ENCODE peak calls at places on chromosome 19, in ten cellular contexts. H is HL-60; Y is glutamatergic neuron; V is COR-L47; P is DMS153; K is lower leg skin; J is pulmonary artery endothelial cell; Q is LoVo; F is activated CD4-positive, alpha-beta T cell treated with anti-CD3 and anti-CD28 coated beads for 4 hours; X is body of pancreas. C is an unnamed sample.

GRCh38 chr19:18501832-18502231 is 20.0 kb downstream of the ELL start:
- DNase-seq in H (no peak), Y (no peak), V (no peak), P (no peak), K (no peak), J (no peak), Q (no peak), F (no peak), X (peak; percentile 38), C (no peak)

GRCh38 chr19:36152061-36152885 is at the start of gene COX7A1:
- DNase-seq in H (no peak), Y (peak; percentile 77), V (no peak), P (no peak), K (peak; percentile 95), J (no peak), Q (no peak), F (no peak), X (peak; percentile 47), C (no peak)

GRCh38 chr19:18626906-18627305 is 9.9 kb upstream of the KLHL26 start:
- DNase-seq in H (no peak), Y (no peak), V (no peak), P (no peak), K (no peak), J (no peak), Q (no peak), F (no peak), X (no peak), C (no peak)

GRCh38 chr19:29639086-29639485 is 26.2 kb upstream of the PLEKHF1 start:
- DNase-seq in H (no peak), Y (no peak), V (no peak), P (no peak), K (peak; percentile 61), J (no peak), Q (no peak), F (no peak), X (no peak), C (no peak)

GRCh38 chr19:53908106-53908932 is 759 bp upstream of the CACNG7 start:
- DNase-seq in H (no peak), Y (peak; percentile 85), V (no peak), P (no peak), K (no peak), J (no peak), Q (no peak), F (peak; percentile 35), X (peak; percentile 43), C (no peak)

GRCh38 chr19:1321539-1321938 is 35.9 kb downstream of the EFNA2 start:
- DNase-seq in H (no peak), Y (no peak), V (no peak), P (no peak), K (no peak), J (no peak), Q (no peak), F (no peak), X (no peak), C (no peak)

GRCh38 chr19:44657211-44657921 is 13.7 kb downstream of the PVR start:
- DNase-seq in H (peak; percentile 28), Y (peak; percentile 88), V (peak; percentile 25), P (no peak), K (peak; percentile 89), J (no peak), Q (peak; percentile 42), F (peak; percentile 71), X (peak; percentile 71), C (no peak)

GRCh38 chr19:55552620-55553019 is 7.3 kb upstream of the SBK3 start:
- DNase-seq in H (no peak), Y (no peak), V (no peak), P (no peak), K (no peak), J (no peak), Q (no peak), F (no peak), X (no peak), C (no peak)

GRCh38 chr19:10115392-10116084 is 4.0 kb downstream of the P2RY11 start:
- DNase-seq in H (no peak), Y (no peak), V (no peak), P (no peak), K (no peak), J (no peak), Q (no peak), F (no peak), X (no peak), C (no peak)

GRCh38 chr19:34217952-34218817 is 36.2 kb upstream of the GARRE1 start:
- DNase-seq in H (peak; percentile 40), Y (no peak), V (peak; percentile 77), P (peak; percentile 91), K (no peak), J (no peak), Q (peak; percentile 73), F (peak; percentile 62), X (no peak), C (no peak)

GRCh38 chr19:48249502-48250014 is 6.2 kb downstream of the CARD8 start:
- DNase-seq in H (peak; percentile 87), Y (no peak), V (no peak), P (no peak), K (peak; percentile 89), J (peak; percentile 94), Q (no peak), F (peak; percentile 70), X (no peak), C (no peak)

GRCh38 chr19:6610934-6611370 is 20.0 kb upstream of the CD70 start:
- DNase-seq in H (no peak), Y (no peak), V (no peak), P (no peak), K (peak; percentile 31), J (peak; percentile 68), Q (peak; percentile 47), F (no peak), X (no peak), C (no peak)

GRCh38 chr19:7348587-7349230 is at the start of gene ARHGEF18:
- DNase-seq in H (peak; percentile 99), Y (no peak), V (no peak), P (no peak), K (no peak), J (no peak), Q (no peak), F (peak; percentile 41), X (no peak), C (no peak)

GRCh38 chr19:35911790-35912189 is 3.7 kb upstream of the TYROBP start:
- DNase-seq in H (no peak), Y (no peak), V (no peak), P (no peak), K (no peak), J (no peak), Q (peak; percentile 43), F (no peak), X (peak; percentile 81), C (no peak)

GRCh38 chr19:49512970-49513745 is 697 bp downstream of the FCGRT start:
- DNase-seq in H (peak; percentile 40), Y (peak; percentile 52), V (peak; percentile 66), P (no peak), K (peak; percentile 93), J (no peak), Q (no peak), F (no peak), X (no peak), C (no peak)

GRCh38 chr19:49408816-49409440 is 14.3 kb downstream of the PTH2 start:
- DNase-seq in H (no peak), Y (no peak), V (no peak), P (no peak), K (no peak), J (no peak), Q (no peak), F (no peak), X (no peak), C (no peak)

GRCh38 chr19:51111606-51112005 is 3.4 kb upstream of the CTU1 start:
- DNase-seq in H (no peak), Y (no peak), V (peak; percentile 1), P (no peak), K (no peak), J (no peak), Q (no peak), F (no peak), X (no peak), C (no peak)

GRCh38 chr19:1016647-1017114 is 4.2 kb downstream of the TMEM259 start:
- DNase-seq in H (no peak), Y (no peak), V (no peak), P (no peak), K (no peak), J (no peak), Q (no peak), F (no peak), X (no peak), C (no peak)

GRCh38 chr19:43620061-43621001 is 902 bp upstream of the ZNF428 start:
- DNase-seq in H (no peak), Y (peak; percentile 95), V (no peak), P (no peak), K (no peak), J (no peak), Q (no peak), F (peak; percentile 83), X (no peak), C (no peak)

GRCh38 chr19:5309438-5310204 is 31.0 kb downstream of the PTPRS start:
- DNase-seq in H (no peak), Y (peak; percentile 33), V (no peak), P (no peak), K (no peak), J (no peak), Q (no peak), F (no peak), X (no peak), C (no peak)

GRCh38 chr19:39145180-39145953 is 19.8 kb downstream of the PAK4 start:
- DNase-seq in H (no peak), Y (no peak), V (no peak), P (no peak), K (no peak), J (no peak), Q (no peak), F (no peak), X (no peak), C (no peak)

GRCh38 chr19:7926021-7926726 is at the start of gene CTXN1:
- DNase-seq in H (no peak), Y (peak; percentile 91), V (peak; percentile 56), P (no peak), K (no peak), J (no peak), Q (peak; percentile 72), F (peak; percentile 75), X (peak; percentile 79), C (no peak)

C was measured in GOT3.